ENCODE peak calls at places on chromosomes 4 and X, in five cellular contexts. Q is iPS DF 19.7, P is cerebellar cortex, L is kidney tubule cell, O is NCI-H510A treated with DMSO at 0.1 percent for 48 hours. B is an unnamed sample.
A peak's percentile ranks its signal among the peaks of the same experiment; 100 is the strongest.

GRCh38 chr4:7950301-7951092 is 10.8 kb upstream of the AFAP1 start:
- DNase-seq in O (no peak), P (no peak), L (no peak), Q (no peak), B (no peak)

GRCh38 chrX:41594634-41595033 is 94.1 kb upstream of the GPR34 start:
- DNase-seq in Q (no peak), O (no peak), L (no peak), P (no peak), B (no peak)

GRCh38 chr4:94452476-94453300 is 946 bp downstream of the PDLIM5 start:
- DNase-seq in Q (peak; percentile 48), P (peak; percentile 17), L (peak; percentile 86), O (peak; percentile 78), B (peak; percentile 94)

GRCh38 chrX:18899796-18900380 is 84.0 kb downstream of the PHKA2 start:
- DNase-seq in P (no peak), L (peak; percentile 8), Q (no peak), O (no peak), B (no peak)

GRCh38 chr4:177455591-177455990 is 13.4 kb upstream of the AGA start:
- DNase-seq in O (no peak), L (no peak), Q (no peak), P (no peak), B (no peak)

GRCh38 chr4:142671516-142671915 is 174.6 kb downstream of the INPP4B start:
- DNase-seq in O (no peak), L (no peak), Q (no peak), P (no peak), B (no peak)

GRCh38 chrX:16436348-16437188 is 213.4 kb upstream of the S100G start:
- DNase-seq in O (peak; percentile 52), L (peak; percentile 78), P (peak; percentile 60), Q (no peak), B (peak; percentile 68)

GRCh38 chr4:124710911-124711310 is 1.6 kb downstream of the ANKRD50 start:
- DNase-seq in P (peak; percentile 17), L (peak; percentile 16), Q (no peak), O (no peak), B (no peak)

GRCh38 chrX:154714925-154715324 is 36.0 kb downstream of the GAB3 start:
- DNase-seq in O (peak; percentile 18), P (peak; percentile 52), L (peak; percentile 54), Q (no peak), B (peak; percentile 56)

GRCh38 chr4:30256105-30256828 is 463.9 kb upstream of the PCDH7 start:
- DNase-seq in Q (no peak), L (no peak), O (no peak), P (no peak), B (peak; percentile 75)